ENCODE peak calls at places on chromosomes 7 and 10, in nine cellular contexts. One of them, this sample, is unnamed.

GRCh38 chr7:7972128-7972527 is 3.5 kb downstream of the GLCCI1 start:
- DNase-seq in ovary: no peak
- DNase-seq in mesenchymal stem cell: peak; percentile 31
- DNase-seq in transverse colon: no peak
- DNase-seq in body of pancreas: no peak
- DNase-seq in pancreas: no peak
- DNase-seq in colonic mucosa: no peak
- DNase-seq in tibial artery: no peak
- DNase-seq in HepG2: no peak
- DNase-seq in this sample: peak; percentile 57

GRCh38 chr7:28362812-28363211 is 49.5 kb upstream of the CREB5 start:
- DNase-seq in body of pancreas: no peak
- DNase-seq in mesenchymal stem cell: no peak
- DNase-seq in HepG2: no peak
- DNase-seq in colonic mucosa: no peak
- DNase-seq in tibial artery: no peak
- DNase-seq in transverse colon: no peak
- DNase-seq in pancreas: no peak
- DNase-seq in ovary: no peak
- DNase-seq in this sample: no peak

GRCh38 chr10:11527068-11527467 is 84.4 kb downstream of the USP6NL start:
- DNase-seq in colonic mucosa: no peak
- DNase-seq in mesenchymal stem cell: no peak
- DNase-seq in tibial artery: no peak
- DNase-seq in transverse colon: no peak
- DNase-seq in HepG2: no peak
- DNase-seq in pancreas: no peak
- DNase-seq in ovary: no peak
- DNase-seq in body of pancreas: no peak
- DNase-seq in this sample: no peak

GRCh38 chr10:112536663-112537062 is 89.6 kb downstream of the VTI1A start:
- DNase-seq in mesenchymal stem cell: no peak
- DNase-seq in body of pancreas: no peak
- DNase-seq in tibial artery: no peak
- DNase-seq in ovary: no peak
- DNase-seq in HepG2: no peak
- DNase-seq in transverse colon: no peak
- DNase-seq in pancreas: no peak
- DNase-seq in colonic mucosa: no peak
- DNase-seq in this sample: no peak

GRCh38 chr10:81961451-81962184 is 86.6 kb downstream of the NRG3 start:
- DNase-seq in mesenchymal stem cell: no peak
- DNase-seq in ovary: no peak
- DNase-seq in transverse colon: no peak
- DNase-seq in body of pancreas: no peak
- DNase-seq in pancreas: no peak
- DNase-seq in colonic mucosa: no peak
- DNase-seq in HepG2: no peak
- DNase-seq in tibial artery: no peak
- DNase-seq in this sample: no peak

GRCh38 chr7:151429232-151429554 is 10.7 kb downstream of the CRYGN start:
- DNase-seq in HepG2: no peak
- DNase-seq in colonic mucosa: no peak
- DNase-seq in body of pancreas: no peak
- DNase-seq in mesenchymal stem cell: no peak
- DNase-seq in ovary: peak; percentile 37
- DNase-seq in tibial artery: no peak
- DNase-seq in pancreas: no peak
- DNase-seq in transverse colon: no peak
- DNase-seq in this sample: no peak

GRCh38 chr10:63976538-63976937 is 455.3 kb downstream of the REEP3 start:
- DNase-seq in ovary: no peak
- DNase-seq in mesenchymal stem cell: peak; percentile 9
- DNase-seq in HepG2: peak; percentile 29
- DNase-seq in transverse colon: peak; percentile 33
- DNase-seq in colonic mucosa: peak; percentile 34
- DNase-seq in tibial artery: no peak
- DNase-seq in body of pancreas: peak; percentile 29
- DNase-seq in pancreas: no peak
- DNase-seq in this sample: no peak

GRCh38 chr10:131070856-131071255 is 240.7 kb downstream of the TCERG1L start:
- DNase-seq in HepG2: no peak
- DNase-seq in ovary: no peak
- DNase-seq in pancreas: no peak
- DNase-seq in transverse colon: no peak
- DNase-seq in body of pancreas: no peak
- DNase-seq in tibial artery: no peak
- DNase-seq in colonic mucosa: no peak
- DNase-seq in mesenchymal stem cell: no peak
- DNase-seq in this sample: no peak

GRCh38 chr10:64519427-64519826 is 998.2 kb downstream of the REEP3 start:
- DNase-seq in mesenchymal stem cell: no peak
- DNase-seq in body of pancreas: no peak
- DNase-seq in tibial artery: no peak
- DNase-seq in ovary: no peak
- DNase-seq in colonic mucosa: no peak
- DNase-seq in HepG2: no peak
- DNase-seq in pancreas: no peak
- DNase-seq in transverse colon: no peak
- DNase-seq in this sample: no peak

GRCh38 chr7:136064098-136064497 is 86.9 kb upstream of the MTPN start:
- DNase-seq in transverse colon: no peak
- DNase-seq in body of pancreas: no peak
- DNase-seq in mesenchymal stem cell: peak; percentile 43
- DNase-seq in ovary: no peak
- DNase-seq in colonic mucosa: no peak
- DNase-seq in tibial artery: no peak
- DNase-seq in HepG2: no peak
- DNase-seq in pancreas: no peak
- DNase-seq in this sample: no peak

GRCh38 chr10:47253030-47253637 is 46.9 kb upstream of the GDF10 start:
- DNase-seq in colonic mucosa: no peak
- DNase-seq in tibial artery: no peak
- DNase-seq in ovary: no peak
- DNase-seq in pancreas: no peak
- DNase-seq in mesenchymal stem cell: no peak
- DNase-seq in body of pancreas: no peak
- DNase-seq in HepG2: no peak
- DNase-seq in transverse colon: peak; percentile 1
- DNase-seq in this sample: no peak

DNA sequence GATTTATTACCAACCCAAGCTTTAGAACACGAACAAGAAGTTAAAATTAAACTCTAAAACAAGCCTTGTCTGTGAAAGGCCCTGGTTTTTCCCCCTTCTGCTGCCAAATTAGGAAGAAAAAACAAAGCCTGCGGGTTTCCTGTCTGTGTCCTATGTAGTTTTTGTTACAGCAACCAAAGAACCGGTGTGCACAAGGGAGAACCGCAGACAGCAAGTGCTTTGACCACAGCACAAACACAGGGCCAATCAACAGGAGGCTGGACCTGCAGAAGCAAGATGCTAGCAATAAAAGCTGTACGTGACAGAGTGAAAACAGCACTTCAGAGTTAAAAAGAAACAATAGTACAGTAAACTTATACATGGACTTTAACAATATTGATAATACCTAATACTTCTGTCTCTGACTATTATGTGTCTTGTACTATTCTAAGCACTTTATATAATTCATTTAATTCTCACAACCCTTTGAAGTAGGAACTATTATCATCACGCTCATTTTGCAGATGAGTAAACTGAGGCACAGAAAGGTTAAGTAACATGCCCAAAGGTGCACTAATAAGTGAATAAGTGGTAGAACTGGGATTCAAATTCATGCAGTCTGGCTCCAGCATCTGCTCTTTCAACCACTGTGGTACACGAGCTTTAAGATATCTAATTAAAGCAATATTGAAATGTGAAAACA is 66.0 kb downstream of the STK17A start:
- DNase-seq in HepG2: no peak
- DNase-seq in mesenchymal stem cell: peak; percentile 70
- DNase-seq in tibial artery: no peak
- DNase-seq in colonic mucosa: peak; percentile 48
- DNase-seq in body of pancreas: no peak
- DNase-seq in transverse colon: peak; percentile 68
- DNase-seq in ovary: no peak
- DNase-seq in pancreas: no peak
- DNase-seq in this sample: peak; percentile 78
- H3K27ac ChIP-seq in HepG2: peak overlapping the region; percentile 43
- H3K27ac ChIP-seq in mesenchymal stem cell: peak overlapping the region; percentile 96
- H3K27ac ChIP-seq in tibial artery: peak overlapping the region; percentile 91
- H3K27ac ChIP-seq in colonic mucosa: peak overlapping the region; percentile 85
- H3K27ac ChIP-seq in body of pancreas: peak overlapping the region; percentile 84
- H3K27ac ChIP-seq in transverse colon: peak overlapping the region; percentile 92
- H3K27ac ChIP-seq in ovary: peak overlapping the region; percentile 38
- H3K27ac ChIP-seq in pancreas: peak overlapping the region; percentile 73
- H3K27ac ChIP-seq in this sample: peak overlapping the region; percentile 70

GRCh38 chr7:87858427-87859100 is 17.6 kb downstream of the SLC25A40 start:
- DNase-seq in HepG2: no peak
- DNase-seq in ovary: no peak
- DNase-seq in colonic mucosa: no peak
- DNase-seq in transverse colon: no peak
- DNase-seq in tibial artery: no peak
- DNase-seq in body of pancreas: no peak
- DNase-seq in mesenchymal stem cell: no peak
- DNase-seq in pancreas: no peak
- DNase-seq in this sample: no peak
- H3K36me3 ChIP-seq in HepG2: no peaks in the 10 kb centered on the region
- H3K36me3 ChIP-seq in ovary: no peaks in the 10 kb centered on the region
- H3K36me3 ChIP-seq in colonic mucosa: no peaks in the 10 kb centered on the region
- H3K36me3 ChIP-seq in transverse colon: peaks cover 31% of the 10 kb centered on the region
- H3K36me3 ChIP-seq in tibial artery: peaks cover 33% of the 10 kb centered on the region
- H3K36me3 ChIP-seq in body of pancreas: no peaks in the 10 kb centered on the region
- H3K36me3 ChIP-seq in mesenchymal stem cell: no peaks in the 10 kb centered on the region
- H3K36me3 ChIP-seq in pancreas: no peaks in the 10 kb centered on the region
- H3K36me3 ChIP-seq in this sample: peaks cover 15% of the 10 kb centered on the region

GRCh38 chr7:107959527-107959898 is 43.4 kb downstream of the LAMB1 start:
- DNase-seq in pancreas: no peak
- DNase-seq in mesenchymal stem cell: no peak
- DNase-seq in ovary: no peak
- DNase-seq in transverse colon: no peak
- DNase-seq in tibial artery: no peak
- DNase-seq in HepG2: no peak
- DNase-seq in body of pancreas: no peak
- DNase-seq in colonic mucosa: no peak
- DNase-seq in this sample: no peak

GRCh38 chr7:107958764-107959526 is 44.0 kb downstream of the LAMB1 start:
- DNase-seq in ovary: no peak
- DNase-seq in colonic mucosa: no peak
- DNase-seq in pancreas: no peak
- DNase-seq in body of pancreas: no peak
- DNase-seq in tibial artery: no peak
- DNase-seq in mesenchymal stem cell: peak; percentile 91
- DNase-seq in HepG2: no peak
- DNase-seq in transverse colon: no peak
- DNase-seq in this sample: no peak

GRCh38 chr7:107962817-107963216 is 40.1 kb downstream of the LAMB1 start:
- DNase-seq in mesenchymal stem cell: no peak
- DNase-seq in tibial artery: no peak
- DNase-seq in transverse colon: no peak
- DNase-seq in HepG2: no peak
- DNase-seq in body of pancreas: no peak
- DNase-seq in ovary: no peak
- DNase-seq in pancreas: no peak
- DNase-seq in colonic mucosa: no peak
- DNase-seq in this sample: no peak

GRCh38 chr7:107960306-107960705 is 42.7 kb downstream of the LAMB1 start:
- DNase-seq in ovary: no peak
- DNase-seq in colonic mucosa: no peak
- DNase-seq in tibial artery: no peak
- DNase-seq in HepG2: no peak
- DNase-seq in body of pancreas: no peak
- DNase-seq in mesenchymal stem cell: no peak
- DNase-seq in transverse colon: no peak
- DNase-seq in pancreas: no peak
- DNase-seq in this sample: no peak

DNA sequence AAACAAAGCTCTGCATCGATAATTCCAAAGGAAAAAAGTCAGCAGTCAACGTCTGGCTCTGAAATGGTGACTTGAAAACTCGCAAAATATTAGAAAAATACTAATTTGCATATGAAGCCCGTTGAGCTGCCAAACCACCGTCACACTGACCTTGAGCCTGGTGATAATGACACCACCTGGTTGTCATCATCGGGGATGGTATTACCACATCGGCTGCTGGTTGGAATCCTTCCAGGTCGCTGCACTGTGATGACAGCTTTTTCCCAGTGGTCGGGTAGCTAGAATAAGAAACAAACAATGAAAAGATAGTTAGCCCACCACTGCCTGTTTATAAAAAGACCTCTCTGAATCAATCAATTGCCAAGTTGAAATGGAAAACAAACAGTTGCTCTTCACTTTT is 41.6 kb downstream of the LAMB1 start:
- DNase-seq in ovary: peak; percentile 77
- DNase-seq in body of pancreas: peak; percentile 37
- DNase-seq in colonic mucosa: no peak
- DNase-seq in HepG2: no peak
- DNase-seq in transverse colon: peak; percentile 37
- DNase-seq in pancreas: no peak
- DNase-seq in tibial artery: no peak
- DNase-seq in mesenchymal stem cell: no peak
- DNase-seq in this sample: no peak
- H3K4me1 ChIP-seq in ovary: peaks cover 12% of the 10 kb centered on the region
- H3K4me1 ChIP-seq in body of pancreas: no peaks in the 10 kb centered on the region
- H3K4me1 ChIP-seq in colonic mucosa: no peaks in the 10 kb centered on the region
- H3K4me1 ChIP-seq in HepG2: peaks cover 11% of the 10 kb centered on the region
- H3K4me1 ChIP-seq in transverse colon: peaks cover 11% of the 10 kb centered on the region
- H3K4me1 ChIP-seq in pancreas: no peaks in the 10 kb centered on the region
- H3K4me1 ChIP-seq in tibial artery: peaks cover 7% of the 10 kb centered on the region
- H3K4me1 ChIP-seq in mesenchymal stem cell: peaks cover 18% of the 10 kb centered on the region
- H3K4me1 ChIP-seq in this sample: no peaks in the 10 kb centered on the region

GRCh38 chr10:124030711-124031110 is 62.7 kb downstream of the CHST15 start:
- DNase-seq in ovary: no peak
- DNase-seq in transverse colon: no peak
- DNase-seq in body of pancreas: no peak
- DNase-seq in pancreas: no peak
- DNase-seq in tibial artery: no peak
- DNase-seq in mesenchymal stem cell: no peak
- DNase-seq in HepG2: no peak
- DNase-seq in colonic mucosa: no peak
- DNase-seq in this sample: no peak
- H3K27ac ChIP-seq in ovary: no peak overlapping the region
- H3K27ac ChIP-seq in transverse colon: no peak overlapping the region
- H3K27ac ChIP-seq in body of pancreas: no peak overlapping the region
- H3K27ac ChIP-seq in pancreas: no peak overlapping the region
- H3K27ac ChIP-seq in tibial artery: no peak overlapping the region
- H3K27ac ChIP-seq in mesenchymal stem cell: no peak overlapping the region
- H3K27ac ChIP-seq in HepG2: no peak overlapping the region
- H3K27ac ChIP-seq in colonic mucosa: no peak overlapping the region
- H3K27ac ChIP-seq in this sample: no peak overlapping the region

DNA sequence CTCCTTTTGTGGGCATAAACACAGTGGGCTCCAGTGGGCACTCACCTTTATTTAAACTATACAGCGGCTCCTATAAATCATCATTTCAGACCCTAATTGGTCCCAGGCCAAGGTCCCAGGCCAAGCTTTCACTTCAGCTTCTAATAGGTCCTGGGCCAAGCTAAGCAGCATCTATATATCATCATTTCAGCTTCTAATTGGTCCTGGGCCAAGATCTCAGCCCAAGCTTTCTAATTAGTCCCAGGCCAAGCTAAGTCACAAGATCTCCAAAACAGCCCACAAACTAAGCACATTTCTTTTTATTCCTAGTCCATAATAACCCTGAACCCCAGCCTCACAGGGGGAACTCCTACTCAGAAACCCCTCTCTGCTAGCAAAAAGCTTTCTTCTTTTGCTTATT is 47.1 kb downstream of the ZNF680 start:
- DNase-seq in transverse colon: no peak
- DNase-seq in mesenchymal stem cell: no peak
- DNase-seq in pancreas: no peak
- DNase-seq in HepG2: no peak
- DNase-seq in tibial artery: no peak
- DNase-seq in colonic mucosa: no peak
- DNase-seq in body of pancreas: no peak
- DNase-seq in ovary: no peak
- DNase-seq in this sample: no peak
- H3K36me3 ChIP-seq in transverse colon: peaks cover 25% of the 10 kb centered on the region
- H3K36me3 ChIP-seq in mesenchymal stem cell: no peaks in the 10 kb centered on the region
- H3K36me3 ChIP-seq in pancreas: no peaks in the 10 kb centered on the region
- H3K36me3 ChIP-seq in HepG2: no peaks in the 10 kb centered on the region
- H3K36me3 ChIP-seq in tibial artery: peaks cover 9% of the 10 kb centered on the region
- H3K36me3 ChIP-seq in colonic mucosa: no peaks in the 10 kb centered on the region
- H3K36me3 ChIP-seq in body of pancreas: no peaks in the 10 kb centered on the region
- H3K36me3 ChIP-seq in ovary: no peaks in the 10 kb centered on the region
- H3K36me3 ChIP-seq in this sample: no peaks in the 10 kb centered on the region